ENCODE peak calls at places on chromosomes 1 and 21, in seven cellular contexts. One of them, this sample, is unnamed.

GRCh38 chr1:39892611-39893595 is 8.8 kb downstream of the MYCL start:
- DNase-seq in stimulated activated CD4-positive, alpha-beta T cell treated with anti-CD3 and anti-CD28 coated beads, Interleukin-4, amount 100 ng/mL, for 48 hours: no peak
- DNase-seq in iris pigment epithelial cell: peak
- DNase-seq in activated CD8-positive, alpha-beta T cell treated with anti-CD3 and anti-CD28 coated beads for 36 hours: no peak
- DNase-seq in HFFc6: peak
- DNase-seq in KG1: no peak
- DNase-seq in activated naive CD4-positive, alpha-beta T cell treated with anti-CD3 and anti-CD28 coated beads, Interleukin-2, amount 10 ng/mL, durations not matched to agents 7 days and 5 days: no peak
- DNase-seq in this sample: peak

GRCh38 chr1:247407978-247408560 is 7.9 kb upstream of the NLRP3 start:
- DNase-seq in activated naive CD4-positive, alpha-beta T cell treated with anti-CD3 and anti-CD28 coated beads, Interleukin-2, amount 10 ng/mL, durations not matched to agents 7 days and 5 days: no peak
- DNase-seq in HFFc6: no peak
- DNase-seq in iris pigment epithelial cell: no peak
- DNase-seq in activated CD8-positive, alpha-beta T cell treated with anti-CD3 and anti-CD28 coated beads for 36 hours: no peak
- DNase-seq in stimulated activated CD4-positive, alpha-beta T cell treated with anti-CD3 and anti-CD28 coated beads, Interleukin-4, amount 100 ng/mL, for 48 hours: no peak
- DNase-seq in KG1: no peak
- DNase-seq in this sample: no peak

GRCh38 chr1:177645491-177645890 is 324.4 kb downstream of the SEC16B start:
- DNase-seq in stimulated activated CD4-positive, alpha-beta T cell treated with anti-CD3 and anti-CD28 coated beads, Interleukin-4, amount 100 ng/mL, for 48 hours: no peak
- DNase-seq in activated CD8-positive, alpha-beta T cell treated with anti-CD3 and anti-CD28 coated beads for 36 hours: no peak
- DNase-seq in HFFc6: no peak
- DNase-seq in iris pigment epithelial cell: no peak
- DNase-seq in KG1: no peak
- DNase-seq in activated naive CD4-positive, alpha-beta T cell treated with anti-CD3 and anti-CD28 coated beads, Interleukin-2, amount 10 ng/mL, durations not matched to agents 7 days and 5 days: no peak
- DNase-seq in this sample: no peak

GRCh38 chr1:206029484-206029883 is 5.8 kb upstream of the CTSE start:
- DNase-seq in stimulated activated CD4-positive, alpha-beta T cell treated with anti-CD3 and anti-CD28 coated beads, Interleukin-4, amount 100 ng/mL, for 48 hours: no peak
- DNase-seq in activated CD8-positive, alpha-beta T cell treated with anti-CD3 and anti-CD28 coated beads for 36 hours: no peak
- DNase-seq in KG1: no peak
- DNase-seq in iris pigment epithelial cell: peak
- DNase-seq in activated naive CD4-positive, alpha-beta T cell treated with anti-CD3 and anti-CD28 coated beads, Interleukin-2, amount 10 ng/mL, durations not matched to agents 7 days and 5 days: no peak
- DNase-seq in HFFc6: no peak
- DNase-seq in this sample: peak

GRCh38 chr1:54234284-54234683 is 34.3 kb downstream of the MRPL37 start:
- DNase-seq in activated CD8-positive, alpha-beta T cell treated with anti-CD3 and anti-CD28 coated beads for 36 hours: no peak
- DNase-seq in iris pigment epithelial cell: no peak
- DNase-seq in activated naive CD4-positive, alpha-beta T cell treated with anti-CD3 and anti-CD28 coated beads, Interleukin-2, amount 10 ng/mL, durations not matched to agents 7 days and 5 days: no peak
- DNase-seq in stimulated activated CD4-positive, alpha-beta T cell treated with anti-CD3 and anti-CD28 coated beads, Interleukin-4, amount 100 ng/mL, for 48 hours: no peak
- DNase-seq in KG1: no peak
- DNase-seq in HFFc6: no peak
- DNase-seq in this sample: no peak

GRCh38 chr1:32273389-32274208 is 18.3 kb upstream of the HDAC1 start:
- DNase-seq in activated naive CD4-positive, alpha-beta T cell treated with anti-CD3 and anti-CD28 coated beads, Interleukin-2, amount 10 ng/mL, durations not matched to agents 7 days and 5 days: peak
- DNase-seq in iris pigment epithelial cell: no peak
- DNase-seq in KG1: no peak
- DNase-seq in stimulated activated CD4-positive, alpha-beta T cell treated with anti-CD3 and anti-CD28 coated beads, Interleukin-4, amount 100 ng/mL, for 48 hours: peak
- DNase-seq in activated CD8-positive, alpha-beta T cell treated with anti-CD3 and anti-CD28 coated beads for 36 hours: peak
- DNase-seq in HFFc6: no peak
- DNase-seq in this sample: peak

GRCh38 chr1:243482237-243483022 is 226.6 kb downstream of the SDCCAG8 start:
- DNase-seq in activated CD8-positive, alpha-beta T cell treated with anti-CD3 and anti-CD28 coated beads for 36 hours: peak
- DNase-seq in iris pigment epithelial cell: peak
- DNase-seq in HFFc6: peak
- DNase-seq in KG1: no peak
- DNase-seq in activated naive CD4-positive, alpha-beta T cell treated with anti-CD3 and anti-CD28 coated beads, Interleukin-2, amount 10 ng/mL, durations not matched to agents 7 days and 5 days: peak
- DNase-seq in stimulated activated CD4-positive, alpha-beta T cell treated with anti-CD3 and anti-CD28 coated beads, Interleukin-4, amount 100 ng/mL, for 48 hours: no peak
- DNase-seq in this sample: peak

GRCh38 chr1:226405411-226405988 is 2.4 kb downstream of the PARP1 start:
- DNase-seq in KG1: peak
- DNase-seq in HFFc6: no peak
- DNase-seq in activated naive CD4-positive, alpha-beta T cell treated with anti-CD3 and anti-CD28 coated beads, Interleukin-2, amount 10 ng/mL, durations not matched to agents 7 days and 5 days: no peak
- DNase-seq in activated CD8-positive, alpha-beta T cell treated with anti-CD3 and anti-CD28 coated beads for 36 hours: peak
- DNase-seq in iris pigment epithelial cell: no peak
- DNase-seq in stimulated activated CD4-positive, alpha-beta T cell treated with anti-CD3 and anti-CD28 coated beads, Interleukin-4, amount 100 ng/mL, for 48 hours: no peak
- DNase-seq in this sample: no peak

GRCh38 chr1:54461731-54462596 is 55.8 kb upstream of the SSBP3 start:
- DNase-seq in activated CD8-positive, alpha-beta T cell treated with anti-CD3 and anti-CD28 coated beads for 36 hours: no peak
- DNase-seq in activated naive CD4-positive, alpha-beta T cell treated with anti-CD3 and anti-CD28 coated beads, Interleukin-2, amount 10 ng/mL, durations not matched to agents 7 days and 5 days: no peak
- DNase-seq in stimulated activated CD4-positive, alpha-beta T cell treated with anti-CD3 and anti-CD28 coated beads, Interleukin-4, amount 100 ng/mL, for 48 hours: no peak
- DNase-seq in iris pigment epithelial cell: no peak
- DNase-seq in KG1: no peak
- DNase-seq in HFFc6: no peak
- DNase-seq in this sample: no peak

GRCh38 chr1:4016351-4017130 is 116.5 kb upstream of the C1orf174 start:
- DNase-seq in stimulated activated CD4-positive, alpha-beta T cell treated with anti-CD3 and anti-CD28 coated beads, Interleukin-4, amount 100 ng/mL, for 48 hours: no peak
- DNase-seq in activated naive CD4-positive, alpha-beta T cell treated with anti-CD3 and anti-CD28 coated beads, Interleukin-2, amount 10 ng/mL, durations not matched to agents 7 days and 5 days: no peak
- DNase-seq in HFFc6: no peak
- DNase-seq in KG1: no peak
- DNase-seq in iris pigment epithelial cell: no peak
- DNase-seq in activated CD8-positive, alpha-beta T cell treated with anti-CD3 and anti-CD28 coated beads for 36 hours: no peak
- DNase-seq in this sample: no peak

GRCh38 chr1:207959141-207959825 is 48.4 kb upstream of the CD34 start:
- DNase-seq in activated naive CD4-positive, alpha-beta T cell treated with anti-CD3 and anti-CD28 coated beads, Interleukin-2, amount 10 ng/mL, durations not matched to agents 7 days and 5 days: peak
- DNase-seq in activated CD8-positive, alpha-beta T cell treated with anti-CD3 and anti-CD28 coated beads for 36 hours: peak
- DNase-seq in stimulated activated CD4-positive, alpha-beta T cell treated with anti-CD3 and anti-CD28 coated beads, Interleukin-4, amount 100 ng/mL, for 48 hours: no peak
- DNase-seq in HFFc6: no peak
- DNase-seq in KG1: no peak
- DNase-seq in iris pigment epithelial cell: peak
- DNase-seq in this sample: no peak

GRCh38 chr1:98264727-98265126 is 343.9 kb upstream of the DPYD start:
- DNase-seq in activated CD8-positive, alpha-beta T cell treated with anti-CD3 and anti-CD28 coated beads for 36 hours: no peak
- DNase-seq in iris pigment epithelial cell: no peak
- DNase-seq in HFFc6: no peak
- DNase-seq in stimulated activated CD4-positive, alpha-beta T cell treated with anti-CD3 and anti-CD28 coated beads, Interleukin-4, amount 100 ng/mL, for 48 hours: no peak
- DNase-seq in activated naive CD4-positive, alpha-beta T cell treated with anti-CD3 and anti-CD28 coated beads, Interleukin-2, amount 10 ng/mL, durations not matched to agents 7 days and 5 days: no peak
- DNase-seq in KG1: no peak
- DNase-seq in this sample: no peak

GRCh38 chr1:2857521-2857920 is 56.0 kb upstream of the TTC34 start:
- DNase-seq in stimulated activated CD4-positive, alpha-beta T cell treated with anti-CD3 and anti-CD28 coated beads, Interleukin-4, amount 100 ng/mL, for 48 hours: no peak
- DNase-seq in KG1: no peak
- DNase-seq in iris pigment epithelial cell: no peak
- DNase-seq in activated CD8-positive, alpha-beta T cell treated with anti-CD3 and anti-CD28 coated beads for 36 hours: no peak
- DNase-seq in HFFc6: no peak
- DNase-seq in activated naive CD4-positive, alpha-beta T cell treated with anti-CD3 and anti-CD28 coated beads, Interleukin-2, amount 10 ng/mL, durations not matched to agents 7 days and 5 days: no peak
- DNase-seq in this sample: no peak

GRCh38 chr1:15974855-15975254 is 1.0 kb downstream of the ZBTB17 start:
- DNase-seq in iris pigment epithelial cell: no peak
- DNase-seq in KG1: no peak
- DNase-seq in stimulated activated CD4-positive, alpha-beta T cell treated with anti-CD3 and anti-CD28 coated beads, Interleukin-4, amount 100 ng/mL, for 48 hours: no peak
- DNase-seq in HFFc6: no peak
- DNase-seq in activated naive CD4-positive, alpha-beta T cell treated with anti-CD3 and anti-CD28 coated beads, Interleukin-2, amount 10 ng/mL, durations not matched to agents 7 days and 5 days: no peak
- DNase-seq in activated CD8-positive, alpha-beta T cell treated with anti-CD3 and anti-CD28 coated beads for 36 hours: peak
- DNase-seq in this sample: no peak

GRCh38 chr1:243250102-243250501 is 5.0 kb downstream of the CEP170 start:
- DNase-seq in KG1: no peak
- DNase-seq in HFFc6: no peak
- DNase-seq in activated naive CD4-positive, alpha-beta T cell treated with anti-CD3 and anti-CD28 coated beads, Interleukin-2, amount 10 ng/mL, durations not matched to agents 7 days and 5 days: no peak
- DNase-seq in stimulated activated CD4-positive, alpha-beta T cell treated with anti-CD3 and anti-CD28 coated beads, Interleukin-4, amount 100 ng/mL, for 48 hours: no peak
- DNase-seq in iris pigment epithelial cell: peak
- DNase-seq in activated CD8-positive, alpha-beta T cell treated with anti-CD3 and anti-CD28 coated beads for 36 hours: no peak
- DNase-seq in this sample: no peak

GRCh38 chr1:8671313-8671917 is 146.0 kb downstream of the RERE start:
- DNase-seq in HFFc6: peak
- DNase-seq in KG1: no peak
- DNase-seq in activated naive CD4-positive, alpha-beta T cell treated with anti-CD3 and anti-CD28 coated beads, Interleukin-2, amount 10 ng/mL, durations not matched to agents 7 days and 5 days: peak
- DNase-seq in activated CD8-positive, alpha-beta T cell treated with anti-CD3 and anti-CD28 coated beads for 36 hours: peak
- DNase-seq in iris pigment epithelial cell: peak
- DNase-seq in stimulated activated CD4-positive, alpha-beta T cell treated with anti-CD3 and anti-CD28 coated beads, Interleukin-4, amount 100 ng/mL, for 48 hours: no peak
- DNase-seq in this sample: peak

GRCh38 chr21:42614811-42615342 is 38.5 kb upstream of the PDE9A start:
- DNase-seq in HFFc6: no peak
- DNase-seq in iris pigment epithelial cell: peak
- DNase-seq in KG1: no peak
- DNase-seq in activated naive CD4-positive, alpha-beta T cell treated with anti-CD3 and anti-CD28 coated beads, Interleukin-2, amount 10 ng/mL, durations not matched to agents 7 days and 5 days: peak
- DNase-seq in activated CD8-positive, alpha-beta T cell treated with anti-CD3 and anti-CD28 coated beads for 36 hours: peak
- DNase-seq in stimulated activated CD4-positive, alpha-beta T cell treated with anti-CD3 and anti-CD28 coated beads, Interleukin-4, amount 100 ng/mL, for 48 hours: peak
- DNase-seq in this sample: no peak

GRCh38 chr1:2237773-2238172 is 9.7 kb downstream of the SKI start:
- DNase-seq in HFFc6: no peak
- DNase-seq in iris pigment epithelial cell: peak
- DNase-seq in activated naive CD4-positive, alpha-beta T cell treated with anti-CD3 and anti-CD28 coated beads, Interleukin-2, amount 10 ng/mL, durations not matched to agents 7 days and 5 days: no peak
- DNase-seq in KG1: no peak
- DNase-seq in stimulated activated CD4-positive, alpha-beta T cell treated with anti-CD3 and anti-CD28 coated beads, Interleukin-4, amount 100 ng/mL, for 48 hours: no peak
- DNase-seq in activated CD8-positive, alpha-beta T cell treated with anti-CD3 and anti-CD28 coated beads for 36 hours: no peak
- DNase-seq in this sample: no peak

GRCh38 chr1:89311757-89312156 is 39.1 kb upstream of the GBP5 start:
- DNase-seq in activated naive CD4-positive, alpha-beta T cell treated with anti-CD3 and anti-CD28 coated beads, Interleukin-2, amount 10 ng/mL, durations not matched to agents 7 days and 5 days: no peak
- DNase-seq in HFFc6: no peak
- DNase-seq in iris pigment epithelial cell: peak
- DNase-seq in activated CD8-positive, alpha-beta T cell treated with anti-CD3 and anti-CD28 coated beads for 36 hours: no peak
- DNase-seq in stimulated activated CD4-positive, alpha-beta T cell treated with anti-CD3 and anti-CD28 coated beads, Interleukin-4, amount 100 ng/mL, for 48 hours: no peak
- DNase-seq in KG1: no peak
- DNase-seq in this sample: peak

GRCh38 chr1:112689196-112689841 is 14.9 kb downstream of the MOV10 start:
- DNase-seq in HFFc6: no peak
- DNase-seq in activated naive CD4-positive, alpha-beta T cell treated with anti-CD3 and anti-CD28 coated beads, Interleukin-2, amount 10 ng/mL, durations not matched to agents 7 days and 5 days: no peak
- DNase-seq in KG1: no peak
- DNase-seq in iris pigment epithelial cell: no peak
- DNase-seq in activated CD8-positive, alpha-beta T cell treated with anti-CD3 and anti-CD28 coated beads for 36 hours: no peak
- DNase-seq in stimulated activated CD4-positive, alpha-beta T cell treated with anti-CD3 and anti-CD28 coated beads, Interleukin-4, amount 100 ng/mL, for 48 hours: no peak
- DNase-seq in this sample: no peak

GRCh38 chr1:178278135-178278534 is 184.2 kb downstream of the RASAL2 start:
- DNase-seq in HFFc6: no peak
- DNase-seq in iris pigment epithelial cell: no peak
- DNase-seq in stimulated activated CD4-positive, alpha-beta T cell treated with anti-CD3 and anti-CD28 coated beads, Interleukin-4, amount 100 ng/mL, for 48 hours: no peak
- DNase-seq in activated naive CD4-positive, alpha-beta T cell treated with anti-CD3 and anti-CD28 coated beads, Interleukin-2, amount 10 ng/mL, durations not matched to agents 7 days and 5 days: no peak
- DNase-seq in activated CD8-positive, alpha-beta T cell treated with anti-CD3 and anti-CD28 coated beads for 36 hours: no peak
- DNase-seq in KG1: no peak
- DNase-seq in this sample: no peak

GRCh38 chr1:165287781-165288180 is 68.7 kb downstream of the LMX1A start:
- DNase-seq in iris pigment epithelial cell: no peak
- DNase-seq in HFFc6: no peak
- DNase-seq in activated naive CD4-positive, alpha-beta T cell treated with anti-CD3 and anti-CD28 coated beads, Interleukin-2, amount 10 ng/mL, durations not matched to agents 7 days and 5 days: no peak
- DNase-seq in stimulated activated CD4-positive, alpha-beta T cell treated with anti-CD3 and anti-CD28 coated beads, Interleukin-4, amount 100 ng/mL, for 48 hours: no peak
- DNase-seq in KG1: no peak
- DNase-seq in activated CD8-positive, alpha-beta T cell treated with anti-CD3 and anti-CD28 coated beads for 36 hours: no peak
- DNase-seq in this sample: no peak

GRCh38 chr21:38813143-38813542 is 7.4 kb downstream of the ETS2 start:
- DNase-seq in HFFc6: no peak
- DNase-seq in KG1: no peak
- DNase-seq in stimulated activated CD4-positive, alpha-beta T cell treated with anti-CD3 and anti-CD28 coated beads, Interleukin-4, amount 100 ng/mL, for 48 hours: no peak
- DNase-seq in activated CD8-positive, alpha-beta T cell treated with anti-CD3 and anti-CD28 coated beads for 36 hours: no peak
- DNase-seq in iris pigment epithelial cell: no peak
- DNase-seq in activated naive CD4-positive, alpha-beta T cell treated with anti-CD3 and anti-CD28 coated beads, Interleukin-2, amount 10 ng/mL, durations not matched to agents 7 days and 5 days: no peak
- DNase-seq in this sample: no peak

GRCh38 chr1:20558180-20558579 is 5.8 kb downstream of the FAM43B start:
- DNase-seq in HFFc6: no peak
- DNase-seq in iris pigment epithelial cell: no peak
- DNase-seq in KG1: no peak
- DNase-seq in stimulated activated CD4-positive, alpha-beta T cell treated with anti-CD3 and anti-CD28 coated beads, Interleukin-4, amount 100 ng/mL, for 48 hours: no peak
- DNase-seq in activated naive CD4-positive, alpha-beta T cell treated with anti-CD3 and anti-CD28 coated beads, Interleukin-2, amount 10 ng/mL, durations not matched to agents 7 days and 5 days: no peak
- DNase-seq in activated CD8-positive, alpha-beta T cell treated with anti-CD3 and anti-CD28 coated beads for 36 hours: no peak
- DNase-seq in this sample: no peak

GRCh38 chr1:225482489-225482950 is 54.7 kb upstream of the LBR start:
- DNase-seq in KG1: no peak
- DNase-seq in activated naive CD4-positive, alpha-beta T cell treated with anti-CD3 and anti-CD28 coated beads, Interleukin-2, amount 10 ng/mL, durations not matched to agents 7 days and 5 days: no peak
- DNase-seq in activated CD8-positive, alpha-beta T cell treated with anti-CD3 and anti-CD28 coated beads for 36 hours: no peak
- DNase-seq in HFFc6: peak
- DNase-seq in iris pigment epithelial cell: peak
- DNase-seq in stimulated activated CD4-positive, alpha-beta T cell treated with anti-CD3 and anti-CD28 coated beads, Interleukin-4, amount 100 ng/mL, for 48 hours: no peak
- DNase-seq in this sample: no peak

GRCh38 chr1:156848461-156849150 is 10.3 kb downstream of the INSRR start:
- DNase-seq in KG1: no peak
- DNase-seq in iris pigment epithelial cell: no peak
- DNase-seq in HFFc6: no peak
- DNase-seq in activated CD8-positive, alpha-beta T cell treated with anti-CD3 and anti-CD28 coated beads for 36 hours: peak
- DNase-seq in stimulated activated CD4-positive, alpha-beta T cell treated with anti-CD3 and anti-CD28 coated beads, Interleukin-4, amount 100 ng/mL, for 48 hours: peak
- DNase-seq in activated naive CD4-positive, alpha-beta T cell treated with anti-CD3 and anti-CD28 coated beads, Interleukin-2, amount 10 ng/mL, durations not matched to agents 7 days and 5 days: peak
- DNase-seq in this sample: no peak

GRCh38 chr1:28971980-28972771 is 57.8 kb downstream of the EPB41 start:
- DNase-seq in stimulated activated CD4-positive, alpha-beta T cell treated with anti-CD3 and anti-CD28 coated beads, Interleukin-4, amount 100 ng/mL, for 48 hours: no peak
- DNase-seq in KG1: no peak
- DNase-seq in activated CD8-positive, alpha-beta T cell treated with anti-CD3 and anti-CD28 coated beads for 36 hours: no peak
- DNase-seq in activated naive CD4-positive, alpha-beta T cell treated with anti-CD3 and anti-CD28 coated beads, Interleukin-2, amount 10 ng/mL, durations not matched to agents 7 days and 5 days: no peak
- DNase-seq in HFFc6: peak
- DNase-seq in iris pigment epithelial cell: peak
- DNase-seq in this sample: peak

GRCh38 chr1:109927908-109928307 is 17.3 kb downstream of the CSF1 start:
- DNase-seq in HFFc6: no peak
- DNase-seq in iris pigment epithelial cell: peak
- DNase-seq in KG1: no peak
- DNase-seq in activated CD8-positive, alpha-beta T cell treated with anti-CD3 and anti-CD28 coated beads for 36 hours: no peak
- DNase-seq in activated naive CD4-positive, alpha-beta T cell treated with anti-CD3 and anti-CD28 coated beads, Interleukin-2, amount 10 ng/mL, durations not matched to agents 7 days and 5 days: no peak
- DNase-seq in stimulated activated CD4-positive, alpha-beta T cell treated with anti-CD3 and anti-CD28 coated beads, Interleukin-4, amount 100 ng/mL, for 48 hours: no peak
- DNase-seq in this sample: peak